ENCODE peak calls at places on chromosomes 7 and 10, in four cellular contexts. One of them, this sample, is unnamed.

GRCh38 chr7:17304926-17305325 is 6.5 kb downstream of the AHR start:
- DNase-seq in HepG2: no peak
- DNase-seq in GM12878: no peak
- DNase-seq in K562: peak; percentile 11
- DNase-seq in this sample: no peak

GRCh38 chr7:39838326-39838725 is 111.7 kb upstream of the CDK13 start:
- DNase-seq in HepG2: no peak
- DNase-seq in GM12878: no peak
- DNase-seq in K562: peak; percentile 22
- DNase-seq in this sample: no peak

GRCh38 chr10:774223-774622 is 84.8 kb upstream of the DIP2C start:
- DNase-seq in HepG2: no peak
- DNase-seq in K562: no peak
- DNase-seq in GM12878: no peak
- DNase-seq in this sample: no peak

GRCh38 chr10:98364432-98365102 is 50.4 kb downstream of the PYROXD2 start:
- DNase-seq in HepG2: no peak
- DNase-seq in GM12878: no peak
- DNase-seq in K562: no peak
- DNase-seq in this sample: no peak

GRCh38 chr7:21675255-21675654 is 132.4 kb downstream of the DNAH11 start:
- DNase-seq in K562: no peak
- DNase-seq in GM12878: no peak
- DNase-seq in HepG2: no peak
- DNase-seq in this sample: no peak

GRCh38 chr10:72084094-72084459 is 4.3 kb downstream of the SPOCK2 start:
- DNase-seq in GM12878: no peak
- DNase-seq in HepG2: no peak
- DNase-seq in K562: no peak
- DNase-seq in this sample: no peak

GRCh38 chr7:120502132-120502531 is 229.2 kb downstream of the KCND2 start:
- DNase-seq in K562: no peak
- DNase-seq in HepG2: no peak
- DNase-seq in GM12878: no peak
- DNase-seq in this sample: no peak

GRCh38 chr10:62766383-62766782 is 38.1 kb upstream of the ADO start:
- DNase-seq in K562: no peak
- DNase-seq in HepG2: no peak
- DNase-seq in GM12878: no peak
- DNase-seq in this sample: no peak

GRCh38 chr7:94295805-94296204 is 98.9 kb upstream of the COL1A2 start:
- DNase-seq in K562: no peak
- DNase-seq in HepG2: peak; percentile 7
- DNase-seq in GM12878: no peak
- DNase-seq in this sample: no peak
- TF ChIP-seq FOXK2 in K562: no peak
- TF ChIP-seq FOXK2 in HepG2: no peak
- TF ChIP-seq FOXK2 in GM12878: no peak
- TF ChIP-seq FOXK2 in this sample: no peak

GRCh38 chr7:4233621-4234497 is 448.2 kb upstream of the FOXK1 start:
- DNase-seq in K562: no peak
- DNase-seq in HepG2: no peak
- DNase-seq in GM12878: no peak
- DNase-seq in this sample: no peak
- TF ChIP-seq FOXK2 in K562: no peak
- TF ChIP-seq FOXK2 in HepG2: no peak
- TF ChIP-seq FOXK2 in GM12878: no peak
- TF ChIP-seq FOXK2 in this sample: no peak

DNA sequence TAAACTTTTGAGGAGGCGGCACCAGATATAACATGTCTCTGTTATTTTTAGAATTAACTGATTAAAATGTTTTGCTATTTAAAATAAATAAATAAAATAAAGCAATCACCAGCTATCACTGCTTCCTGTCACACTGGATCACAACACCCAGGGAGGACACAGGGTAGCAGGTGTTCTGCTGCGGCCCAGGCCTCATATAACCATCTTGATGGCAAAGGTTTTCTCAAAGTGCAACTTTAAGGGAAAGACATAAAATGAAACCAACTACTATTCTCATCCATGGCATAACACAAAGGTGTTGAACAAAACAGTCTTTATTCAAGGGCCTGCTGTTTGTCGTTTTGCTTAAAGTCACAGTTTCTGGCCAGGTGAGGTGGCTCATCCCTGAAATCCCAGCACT is 23.2 kb downstream of the GPER1 start:
- DNase-seq in K562: no peak
- DNase-seq in HepG2: no peak
- DNase-seq in GM12878: no peak
- DNase-seq in this sample: no peak
- TF ChIP-seq FOXK2 in K562: no peak
- TF ChIP-seq FOXK2 in HepG2: no peak
- TF ChIP-seq FOXK2 in GM12878: no peak
- TF ChIP-seq FOXK2 in this sample: no peak

DNA sequence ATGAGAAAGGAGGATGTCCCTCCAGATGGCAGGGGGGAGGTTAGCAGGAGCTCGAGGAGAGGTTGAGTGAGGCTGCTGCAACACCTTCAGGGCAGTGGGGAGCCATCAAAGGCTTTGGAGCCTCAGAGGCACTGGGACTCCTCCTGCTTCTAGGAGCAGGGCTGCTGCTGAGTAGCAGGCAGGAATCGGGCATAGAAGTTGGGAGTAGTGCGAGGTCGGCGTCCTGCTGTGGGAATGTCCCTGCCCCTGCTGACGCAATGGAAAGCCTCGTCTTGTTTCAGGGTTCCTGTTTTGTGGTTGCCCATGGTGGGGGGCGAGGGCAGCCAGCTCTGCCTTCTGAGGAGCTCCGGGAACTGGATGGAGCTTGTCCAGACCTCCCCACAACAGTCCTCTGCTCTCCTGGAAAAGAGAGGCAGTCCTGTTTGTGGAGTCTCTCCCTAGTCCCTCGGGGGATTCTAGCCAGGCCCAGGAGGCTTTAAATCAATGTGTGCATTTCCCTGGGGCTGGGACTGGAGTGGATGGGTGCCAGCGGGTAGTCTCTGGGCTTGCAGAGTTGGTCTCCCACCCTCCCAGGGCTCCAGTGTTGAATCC is 98.8 kb upstream of the PPIF start:
- DNase-seq in K562: no peak
- DNase-seq in HepG2: no peak
- DNase-seq in GM12878: no peak
- DNase-seq in this sample: no peak
- TF ChIP-seq FOXK2 in K562: no peak
- TF ChIP-seq FOXK2 in HepG2: no peak
- TF ChIP-seq FOXK2 in GM12878: no peak
- TF ChIP-seq FOXK2 in this sample: no peak

DNA sequence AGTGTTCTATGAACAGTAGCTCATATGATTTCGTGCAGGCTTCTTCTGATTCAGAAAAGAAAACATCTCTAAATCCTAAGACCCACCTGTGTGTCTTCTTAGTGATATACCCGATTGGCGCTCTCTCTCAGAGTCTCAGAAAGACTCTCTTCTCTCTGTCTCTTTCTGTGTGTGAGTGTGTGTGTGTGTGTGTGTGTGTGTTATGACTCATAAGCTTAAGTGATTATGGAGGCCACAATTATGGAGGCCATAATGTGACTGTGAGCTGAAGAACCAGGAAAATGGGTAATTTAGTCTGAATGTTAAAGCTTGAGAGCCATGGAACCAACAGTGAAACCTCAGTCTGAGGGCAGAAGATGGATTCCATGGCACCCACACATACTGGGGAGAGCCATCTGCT is 220.4 kb downstream of the KLF6 start:
- DNase-seq in K562: no peak
- DNase-seq in GM12878: no peak
- DNase-seq in HepG2: no peak
- DNase-seq in this sample: no peak
- TF ChIP-seq FOXK2 in K562: no peak
- TF ChIP-seq FOXK2 in GM12878: no peak
- TF ChIP-seq FOXK2 in HepG2: no peak
- TF ChIP-seq FOXK2 in this sample: no peak

DNA sequence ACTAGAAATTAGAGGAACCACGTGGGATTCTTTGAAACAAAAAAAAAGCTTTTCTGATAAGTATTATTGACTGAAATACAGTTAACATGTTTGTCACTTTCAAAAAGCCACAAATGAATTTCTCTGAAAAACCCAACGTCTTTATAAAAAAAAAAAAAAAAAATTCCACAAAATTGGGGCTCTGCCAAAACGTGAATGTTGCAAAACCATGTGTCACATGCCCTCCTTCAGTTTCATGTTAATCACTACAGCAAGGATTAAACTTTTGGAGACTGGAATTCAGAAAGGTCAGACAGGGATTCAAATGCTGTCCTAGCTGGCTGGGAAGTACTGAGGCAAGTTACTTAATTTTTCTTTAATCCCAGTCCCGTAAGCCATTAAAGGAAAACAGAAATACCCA is 278.0 kb upstream of the KLF14 start:
- DNase-seq in GM12878: no peak
- DNase-seq in K562: peak; percentile 30
- DNase-seq in HepG2: no peak
- DNase-seq in this sample: no peak
- TF ChIP-seq FOXK2 in GM12878: no peak
- TF ChIP-seq FOXK2 in K562: no peak
- TF ChIP-seq FOXK2 in HepG2: no peak
- TF ChIP-seq FOXK2 in this sample: no peak

GRCh38 chr10:76111404-76111803 is 680.0 kb downstream of the LRMDA start:
- DNase-seq in K562: no peak
- DNase-seq in GM12878: no peak
- DNase-seq in HepG2: no peak
- DNase-seq in this sample: no peak
- TF ChIP-seq FOXK2 in K562: no peak
- TF ChIP-seq FOXK2 in GM12878: no peak
- TF ChIP-seq FOXK2 in HepG2: no peak
- TF ChIP-seq FOXK2 in this sample: no peak

DNA sequence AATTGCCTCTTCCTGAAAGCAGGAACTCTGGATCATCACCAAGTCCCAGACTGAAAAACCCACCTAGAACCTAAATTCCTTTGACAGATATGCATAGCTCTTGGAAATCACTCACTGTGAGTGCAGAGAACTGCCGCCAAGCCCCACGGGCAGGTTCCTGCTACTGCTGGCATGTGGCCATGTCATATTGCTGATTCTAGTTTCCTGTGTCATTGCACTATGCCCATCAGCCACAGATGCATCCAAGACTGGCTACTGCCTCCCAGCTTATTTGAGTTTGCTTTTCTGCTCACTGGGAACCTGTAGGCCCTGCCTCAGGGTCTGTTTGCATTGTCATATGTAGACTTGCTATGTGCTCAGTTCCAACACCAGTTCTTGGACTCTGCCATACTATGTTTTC is 786.0 kb downstream of the GRID1 start:
- DNase-seq in HepG2: no peak
- DNase-seq in K562: no peak
- DNase-seq in GM12878: no peak
- DNase-seq in this sample: no peak
- TF ChIP-seq FOXK2 in HepG2: no peak
- TF ChIP-seq FOXK2 in K562: no peak
- TF ChIP-seq FOXK2 in GM12878: no peak
- TF ChIP-seq FOXK2 in this sample: no peak

GRCh38 chr7:24337180-24337579 is 53.2 kb downstream of the NPY start:
- DNase-seq in HepG2: no peak
- DNase-seq in GM12878: no peak
- DNase-seq in K562: no peak
- DNase-seq in this sample: no peak
- TF ChIP-seq FOXK2 in HepG2: no peak
- TF ChIP-seq FOXK2 in GM12878: no peak
- TF ChIP-seq FOXK2 in K562: no peak
- TF ChIP-seq FOXK2 in this sample: no peak

GRCh38 chr10:113017375-113017774 is 67.3 kb downstream of the TCF7L2 start:
- DNase-seq in GM12878: no peak
- DNase-seq in K562: no peak
- DNase-seq in HepG2: no peak
- DNase-seq in this sample: no peak

GRCh38 chr10:113018034-113018433 is 68.0 kb downstream of the TCF7L2 start:
- DNase-seq in HepG2: no peak
- DNase-seq in K562: no peak
- DNase-seq in GM12878: no peak
- DNase-seq in this sample: no peak

GRCh38 chr10:113019692-113020424 is 69.8 kb downstream of the TCF7L2 start:
- DNase-seq in K562: no peak
- DNase-seq in HepG2: peak; percentile 81
- DNase-seq in GM12878: no peak
- DNase-seq in this sample: no peak

GRCh38 chr10:113020425-113020753 is 70.3 kb downstream of the TCF7L2 start:
- DNase-seq in HepG2: no peak
- DNase-seq in GM12878: no peak
- DNase-seq in K562: no peak
- DNase-seq in this sample: no peak

GRCh38 chr10:113019096-113019495 is 69.0 kb downstream of the TCF7L2 start:
- DNase-seq in K562: no peak
- DNase-seq in GM12878: no peak
- DNase-seq in HepG2: no peak
- DNase-seq in this sample: no peak
- TF ChIP-seq FOXK2 in K562: no peak
- TF ChIP-seq FOXK2 in GM12878: no peak
- TF ChIP-seq FOXK2 in HepG2: no peak
- TF ChIP-seq FOXK2 in this sample: no peak

This sample was measured in HEK293T.